ENCODE peak calls at places on chromosomes 16 and 17, in six cellular contexts. S is stimulated activated CD8-positive, alpha-beta memory T cell treated with anti-CD3 and anti-CD28 coated beads, Interleukin-15, amount 100 ng/mL, for 24 hours; M is GM23338; Q is activated CD4-positive, CD25-positive, alpha-beta regulatory T cell; I is effector CD4-positive, alpha-beta T cell; W is NCI-H1436. H is an unnamed sample.

GRCh38 chr17:14926526-14927122 is 338.5 kb downstream of the PMP22 start:
- DNase-seq in S (peak), M (peak), Q (peak), I (peak), W (peak), H (no peak)

GRCh38 chr16:12628526-12628925 is 175.2 kb downstream of the CPPED1 start:
- DNase-seq in S (no peak), M (no peak), Q (no peak), I (no peak), W (no peak), H (no peak)

GRCh38 chr16:84484579-84485254 is 19.7 kb downstream of the MEAK7 start:
- DNase-seq in S (no peak), M (peak), Q (no peak), I (no peak), W (peak), H (peak)

GRCh38 chr16:11583889-11584565 is 2.7 kb downstream of the LITAF start:
- DNase-seq in S (no peak), M (no peak), Q (no peak), I (no peak), W (no peak), H (peak)

GRCh38 chr16:67652578-67653130 is 7.4 kb downstream of the ACD start:
- DNase-seq in S (no peak), M (peak), Q (no peak), I (no peak), W (no peak), H (peak)

GRCh38 chr16:23351360-23351759 is 49.3 kb downstream of the SCNN1B start:
- DNase-seq in S (no peak), M (no peak), Q (no peak), I (no peak), W (no peak), H (no peak)

GRCh38 chr17:3575506-3575905 is 17.9 kb upstream of the TRPV3 start:
- DNase-seq in S (no peak), M (no peak), Q (no peak), I (no peak), W (no peak), H (no peak)

GRCh38 chr16:75251280-75252048 is at the start of gene BCAR1:
- DNase-seq in S (no peak), M (peak), Q (no peak), I (no peak), W (peak), H (peak)

GRCh38 chr17:4583796-4584124 is 569 bp upstream of the SMTNL2 start:
- DNase-seq in S (no peak), M (peak), Q (no peak), I (no peak), W (no peak), H (peak)

GRCh38 chr17:44909681-44910144 is 5.6 kb downstream of the GFAP start:
- DNase-seq in S (no peak), M (no peak), Q (no peak), I (no peak), W (no peak), H (no peak)

GRCh38 chr16:75111514-75112280 is 4.9 kb downstream of the LDHD start:
- DNase-seq in S (no peak), M (no peak), Q (no peak), I (no peak), W (no peak), H (no peak)

GRCh38 chr17:45284176-45285140 is 22.6 kb upstream of the SPATA32 start:
- DNase-seq in S (no peak), M (peak), Q (peak), I (peak), W (no peak), H (no peak)

GRCh38 chr17:76268015-76268749 is 3.0 kb downstream of the UBALD2 start:
- DNase-seq in S (peak), M (peak), Q (peak), I (peak), W (no peak), H (no peak)

GRCh38 chr17:8900207-8900606 is 32.7 kb upstream of the PIK3R6 start:
- DNase-seq in S (no peak), M (no peak), Q (no peak), I (no peak), W (no peak), H (no peak)

GRCh38 chr17:11278984-11279270 is 37.9 kb downstream of the SHISA6 start:
- DNase-seq in S (no peak), M (no peak), Q (no peak), I (no peak), W (no peak), H (no peak)

GRCh38 chr17:44767493-44767892 is 8.7 kb downstream of the ADAM11 start:
- DNase-seq in S (no peak), M (no peak), Q (no peak), I (no peak), W (no peak), H (no peak)

GRCh38 chr17:77182205-77182604 is 41.4 kb downstream of the SEC14L1 start:
- DNase-seq in S (no peak), M (no peak), Q (no peak), I (no peak), W (no peak), H (no peak)

GRCh38 chr16:11248133-11248532 is 7.9 kb downstream of the SOCS1 start:
- DNase-seq in S (no peak), M (no peak), Q (no peak), I (no peak), W (no peak), H (no peak)

GRCh38 chr16:86393907-86394626 is 116.3 kb upstream of the FOXF1 start:
- DNase-seq in S (no peak), M (no peak), Q (no peak), I (no peak), W (no peak), H (no peak)

GRCh38 chr17:62637809-62638208 is 10.3 kb downstream of the MRC2 start:
- DNase-seq in S (no peak), M (peak), Q (no peak), I (no peak), W (no peak), H (no peak)

GRCh38 chr17:68057531-68057952 is 22.0 kb downstream of the KPNA2 start:
- DNase-seq in S (no peak), M (peak), Q (no peak), I (peak), W (no peak), H (no peak)

GRCh38 chr16:30127994-30128393 is 5.0 kb upstream of the MAPK3 start:
- DNase-seq in S (no peak), M (no peak), Q (no peak), I (no peak), W (no peak), H (no peak)

GRCh38 chr17:77696151-77696719 is 262.3 kb upstream of the TNRC6C start:
- DNase-seq in S (no peak), M (peak), Q (no peak), I (no peak), W (peak), H (peak)

GRCh38 chr17:36918260-36918691 is 19.0 kb upstream of the LHX1 start:
- DNase-seq in S (no peak), M (peak), Q (no peak), I (no peak), W (no peak), H (no peak)

GRCh38 chr17:17959520-17960361 is 12.5 kb downstream of the TOM1L2 start:
- DNase-seq in S (no peak), M (no peak), Q (no peak), I (no peak), W (no peak), H (no peak)

GRCh38 chr16:85637061-85637807 is 24.1 kb downstream of the GSE1 start:
- DNase-seq in S (no peak), M (no peak), Q (no peak), I (no peak), W (no peak), H (no peak)

H was measured in COR-L47.